ENCODE peak calls at places on chromosomes 6 and 20, in ten cellular contexts. G, I, J, H, P, Y, N, L, D and V are unnamed samples.

GRCh38 chr6:17281497-17282481 is 628 bp downstream of the RBM24 start:
- DNase-seq in I (peak; percentile 21), P (peak; percentile 13), H (no peak), G (no peak), Y (peak; percentile 31), D (peak; percentile 21), N (no peak), L (peak; percentile 74), J (no peak), V (no peak)

GRCh38 chr6:80143312-80143960 is 37.0 kb downstream of the BCKDHB start:
- DNase-seq in I (no peak), J (peak; percentile 84), G (peak; percentile 94), H (peak; percentile 82), N (no peak), Y (no peak), P (no peak), D (no peak), L (no peak), V (no peak)

GRCh38 chr20:61600061-61600460 is 348.0 kb downstream of the CDH4 start:
- DNase-seq in P (no peak), I (no peak), Y (no peak), J (no peak), G (no peak), N (no peak), H (no peak), L (no peak), D (no peak), V (no peak)

GRCh38 chr6:167345348-167345747 is 20.5 kb downstream of the TTLL2 start:
- DNase-seq in I (no peak), G (no peak), Y (no peak), L (no peak), H (no peak), J (no peak), P (no peak), D (no peak), N (no peak), V (no peak)

GRCh38 chr20:63315240-63315981 is 22.4 kb downstream of the COL20A1 start:
- DNase-seq in N (peak; percentile 48), L (no peak), D (no peak), G (no peak), P (no peak), I (no peak), Y (no peak), H (no peak), J (peak; percentile 11), V (no peak)

GRCh38 chr6:159157431-159157830 is 11.8 kb upstream of the FNDC1 start:
- DNase-seq in N (no peak), H (no peak), D (no peak), G (no peak), L (no peak), J (no peak), Y (no peak), P (no peak), I (no peak), V (no peak)

GRCh38 chr6:133916650-133917151 is 27.8 kb downstream of the TCF21 start:
- DNase-seq in H (peak; percentile 71), Y (peak; percentile 95), G (peak; percentile 91), P (peak; percentile 45), D (peak; percentile 98), I (peak; percentile 41), J (peak; percentile 91), N (peak; percentile 87), L (peak; percentile 99), V (peak; percentile 52)

GRCh38 chr6:54910326-54910952 is 63.9 kb downstream of the FAM83B start:
- DNase-seq in N (no peak), J (no peak), I (no peak), L (no peak), D (no peak), G (no peak), P (no peak), Y (no peak), H (no peak), V (no peak)

GRCh38 chr6:18536693-18537092 is 149.5 kb downstream of the RNF144B start:
- DNase-seq in J (no peak), N (no peak), Y (no peak), I (no peak), G (no peak), P (no peak), H (no peak), L (no peak), D (peak; percentile 25), V (no peak)

GRCh38 chr20:21607971-21608735 is 94.3 kb upstream of the NKX2-2 start:
- DNase-seq in D (no peak), L (no peak), Y (no peak), I (no peak), H (no peak), G (no peak), P (no peak), J (no peak), N (peak; percentile 83), V (no peak)

DNA sequence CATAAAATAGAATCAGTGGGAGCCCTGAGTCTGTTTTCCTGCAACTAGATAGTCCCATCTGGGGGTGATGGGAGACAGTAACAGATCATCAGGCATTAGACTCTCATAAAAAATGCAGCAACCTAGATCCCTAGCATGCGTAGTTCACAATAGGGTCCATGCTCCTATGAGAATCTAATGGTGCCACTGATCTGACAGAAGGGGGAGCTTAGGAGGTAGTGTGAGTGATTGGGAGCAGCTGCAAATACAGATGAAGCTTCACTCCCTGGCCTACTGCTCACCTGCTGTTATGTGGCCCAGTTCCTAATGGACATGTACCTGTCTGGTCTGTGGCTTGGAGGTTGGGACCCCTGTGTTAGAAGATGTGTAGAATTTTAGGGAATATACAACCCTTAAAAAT is 904.5 kb upstream of the EPHA7 start:
- DNase-seq in P (no peak), Y (no peak), J (no peak), L (peak; percentile 62), N (no peak), H (no peak), I (no peak), G (no peak), D (no peak), V (no peak)
- TF ChIP-seq CTCF in P (peak; percentile 25), Y (no peak), J (no peak), L (peak; percentile 61), N (no peak), H (no peak), I (peak; percentile 8), G (no peak), D (no peak), V (no peak)

GRCh38 chr20:36830791-36831691 is 44.9 kb upstream of the TLDC2 start:
- DNase-seq in P (no peak), I (no peak), G (peak; percentile 67), J (peak; percentile 82), Y (no peak), N (no peak), D (no peak), H (peak; percentile 40), L (no peak), V (no peak)
- TF ChIP-seq CTCF in P (no peak), I (no peak), G (peak; percentile 65), J (peak; percentile 33), Y (no peak), N (peak; percentile 43), D (peak; percentile 23), H (no peak), L (peak; percentile 64), V (no peak)

GRCh38 chr6:157323114-157323923 is at the start of gene TMEM242:
- DNase-seq in J (peak; percentile 91), Y (peak; percentile 91), G (peak; percentile 94), L (peak; percentile 98), N (peak; percentile 95), D (peak; percentile 97), H (peak; percentile 81), I (peak; percentile 89), P (peak; percentile 85), V (peak; percentile 82)
- TF ChIP-seq CTCF in J (peak; percentile 36), Y (peak; percentile 43), G (peak; percentile 29), L (peak; percentile 50), N (peak; percentile 41), D (peak; percentile 51), H (peak; percentile 51), I (no peak), P (peak; percentile 11), V (no peak)

DNA sequence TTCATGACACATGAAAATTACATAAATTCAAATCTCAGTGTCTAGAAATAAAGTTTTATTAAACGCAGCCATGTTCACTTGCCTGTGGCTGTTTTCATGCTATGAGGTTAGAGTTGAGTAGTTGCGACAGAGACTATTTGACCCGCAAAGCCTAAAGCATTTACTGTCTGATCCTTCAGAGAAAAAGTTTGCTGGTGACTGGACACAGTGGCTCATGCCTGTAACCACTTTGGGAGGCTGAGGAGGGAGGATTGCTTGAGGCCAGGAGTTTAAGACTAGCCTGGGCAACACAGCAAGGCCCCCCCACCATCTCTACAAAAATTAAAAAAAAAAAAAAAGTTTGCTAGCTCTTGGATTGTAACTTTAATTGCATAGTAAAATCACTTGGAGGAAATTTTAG is 9.2 kb downstream of the SMIM28 start:
- DNase-seq in P (no peak), G (no peak), H (no peak), D (no peak), L (no peak), Y (no peak), J (no peak), N (no peak), I (no peak), V (no peak)
- TF ChIP-seq CTCF in P (no peak), G (no peak), H (no peak), D (no peak), L (no peak), Y (no peak), J (no peak), N (no peak), I (no peak), V (no peak)

GRCh38 chr6:163443985-163444553 is 29.6 kb downstream of the QKI start:
- DNase-seq in Y (no peak), L (no peak), J (no peak), N (no peak), G (no peak), H (no peak), P (no peak), D (no peak), I (no peak), V (no peak)
- TF ChIP-seq CTCF in Y (peak; percentile 15), L (peak; percentile 60), J (no peak), N (no peak), G (peak; percentile 9), H (no peak), P (no peak), D (no peak), I (no peak), V (no peak)

GRCh38 chr6:128327890-128328289 is 192.5 kb downstream of the PTPRK start:
- DNase-seq in L (peak; percentile 49), G (peak; percentile 50), J (no peak), N (no peak), I (peak; percentile 5), P (peak; percentile 4), Y (peak; percentile 18), H (no peak), D (no peak), V (peak; percentile 9)
- TF ChIP-seq CTCF in L (peak; percentile 74), G (peak; percentile 48), J (no peak), N (peak; percentile 53), I (no peak), P (peak; percentile 78), Y (peak; percentile 48), H (peak; percentile 67), D (peak; percentile 59), V (peak; percentile 34)